ENCODE peak calls at places on chromosomes 4 and X, in four cellular contexts. B, C, R and D are unnamed samples.

GRCh38 chrX:31126205-31126604 is 54.4 kb upstream of the FTHL17 start:
- DNase-seq in B (no peak), C (no peak), R (no peak), D (no peak)

GRCh38 chr4:2793578-2793919 is 664 bp downstream of the SH3BP2 start:
- DNase-seq in B (no peak), C (no peak), R (no peak), D (peak; percentile 13)

GRCh38 chr4:153205757-153206156 is 1.5 kb downstream of the TRIM2 start:
- DNase-seq in B (no peak), C (no peak), R (no peak), D (no peak)

GRCh38 chrX:10254746-10255145 is 98.0 kb downstream of the CLCN4 start:
- DNase-seq in B (peak; percentile 4), C (no peak), R (no peak), D (peak; percentile 11)

GRCh38 chrX:70437011-70437410 is 7.6 kb upstream of the DLG3 start:
- DNase-seq in B (no peak), C (no peak), R (no peak), D (no peak)

GRCh38 chr4:2781911-2782310 is 11.0 kb upstream of the SH3BP2 start:
- DNase-seq in B (no peak), C (no peak), R (no peak), D (no peak)

GRCh38 chr4:1239141-1239948 is 9.6 kb downstream of the CTBP1 start:
- DNase-seq in B (no peak), C (no peak), R (no peak), D (peak; percentile 8)

GRCh38 chr4:122583906-122584305 is 37.0 kb downstream of the IL21 start:
- DNase-seq in B (peak; percentile 4), C (no peak), R (no peak), D (no peak)

GRCh38 chr4:4995103-4995761 is 24.0 kb downstream of the CYTL1 start:
- DNase-seq in B (peak; percentile 26), C (peak; percentile 73), R (peak; percentile 9), D (peak; percentile 74)

GRCh38 chr4:153733751-153734448 is 25.9 kb downstream of the RNF175 start:
- DNase-seq in B (no peak), C (no peak), R (no peak), D (no peak)

GRCh38 chr4:109977854-109978501 is 65.3 kb downstream of the EGF start:
- DNase-seq in B (no peak), C (no peak), R (peak; percentile 6), D (no peak)

GRCh38 chr4:150235795-150236385 is 157.6 kb downstream of the DCLK2 start:
- DNase-seq in B (no peak), C (no peak), R (no peak), D (no peak)

GRCh38 chrX:40299028-40299479 is 201.3 kb upstream of the BCOR start:
- DNase-seq in B (no peak), C (no peak), R (no peak), D (no peak)

GRCh38 chr4:42397256-42397634 is at the start of gene SHISA3:
- DNase-seq in B (no peak), C (no peak), R (peak; percentile 6), D (peak; percentile 60)

GRCh38 chrX:38893441-38893840 is 92.2 kb downstream of the MID1IP1 start:
- DNase-seq in B (no peak), C (no peak), R (no peak), D (no peak)

GRCh38 chr4:88610771-88611170 is 18.5 kb downstream of the HERC3 start:
- DNase-seq in B (no peak), C (no peak), R (no peak), D (no peak)

GRCh38 chr4:52729586-52729985 is 21.6 kb downstream of the ERVMER34-1 start:
- DNase-seq in B (no peak), C (no peak), R (no peak), D (no peak)

GRCh38 chr4:84324303-84324702 is 174.8 kb downstream of the NKX6-1 start:
- DNase-seq in B (no peak), C (no peak), R (no peak), D (peak; percentile 48)

GRCh38 chr4:75030649-75031235 is 97.8 kb downstream of the PARM1 start:
- DNase-seq in B (no peak), C (no peak), R (no peak), D (no peak)

GRCh38 chr4:57131849-57132745 is 21.9 kb upstream of the IGFBP7 start:
- DNase-seq in B (peak; percentile 65), C (no peak), R (no peak), D (no peak)

GRCh38 chr4:2940267-2941137 is 22.7 kb downstream of the NOP14 start:
- DNase-seq in B (no peak), C (peak; percentile 8), R (no peak), D (no peak)

GRCh38 chr4:42302348-42302747 is 94.9 kb upstream of the SHISA3 start:
- DNase-seq in B (peak; percentile 26), C (no peak), R (no peak), D (peak; percentile 79)

GRCh38 chrX:12949205-12949926 is 25.5 kb upstream of the TMSB4X start:
- DNase-seq in B (no peak), C (no peak), R (no peak), D (no peak)

GRCh38 chr4:132076829-132077228 is 1072.3 kb upstream of the PCDH10 start:
- DNase-seq in B (no peak), C (no peak), R (no peak), D (no peak)

GRCh38 chr4:156788782-156789181 is 182.8 kb downstream of the PDGFC start:
- DNase-seq in B (no peak), C (no peak), R (no peak), D (no peak)

GRCh38 chr4:71377561-71377960 is 38.7 kb downstream of the SLC4A4 start:
- DNase-seq in B (no peak), C (no peak), R (no peak), D (no peak)

GRCh38 chr4:21856754-21857153 is 91.8 kb downstream of the KCNIP4 start:
- DNase-seq in B (no peak), C (no peak), R (no peak), D (no peak)

GRCh38 chr4:183444953-183445543 is 612 bp downstream of the CDKN2AIP start:
- DNase-seq in B (peak; percentile 24), C (peak; percentile 23), R (no peak), D (peak; percentile 41)